ENCODE peak calls at places on chromosome 14, in five cellular contexts. S, C, X, N and G are unnamed samples.

GRCh38 chr14:55094630-55095157 is 34.4 kb upstream of the LGALS3 start:
- DNase-seq in S (no peak), C (no peak), X (no peak), N (no peak), G (no peak)

GRCh38 chr14:61406670-61407069 is 85.3 kb downstream of the PRKCH start:
- DNase-seq in S (no peak), C (no peak), X (no peak), N (no peak), G (no peak)

GRCh38 chr14:85991156-85991555 is 461.2 kb downstream of the FLRT2 start:
- DNase-seq in S (no peak), C (no peak), X (no peak), N (peak), G (no peak)

GRCh38 chr14:57559561-57559960 is 65.9 kb upstream of the CCDC198 start:
- DNase-seq in S (no peak), C (no peak), X (no peak), N (no peak), G (no peak)

GRCh38 chr14:70416322-70416716 is 571 bp downstream of the SYNJ2BP start:
- DNase-seq in S (peak), C (no peak), X (peak), N (peak), G (no peak)

GRCh38 chr14:75476274-75476995 is 45.8 kb upstream of the BATF start:
- DNase-seq in S (peak), C (peak), X (peak), N (peak), G (peak)

GRCh38 chr14:24098229-24098926 is 4.3 kb downstream of the PCK2 start:
- DNase-seq in S (no peak), C (no peak), X (no peak), N (no peak), G (no peak)

GRCh38 chr14:26293909-26294308 is 303.9 kb downstream of the NOVA1 start:
- DNase-seq in S (no peak), C (no peak), X (no peak), N (no peak), G (no peak)

GRCh38 chr14:20614038-20614840 is 23.1 kb upstream of the RNASE12 start:
- DNase-seq in S (peak), C (no peak), X (no peak), N (no peak), G (no peak)

GRCh38 chr14:59465570-59466150 is 480 bp upstream of the GPR135 start:
- DNase-seq in S (no peak), C (no peak), X (no peak), N (no peak), G (no peak)
- H3K4me3 ChIP-seq in S (no peak), C (peak), X (peak), N (no peak), G (peak)

GRCh38 chr14:92922155-92922735 is 705 bp upstream of the CHGA start:
- DNase-seq in S (no peak), C (no peak), X (no peak), N (no peak), G (no peak)

GRCh38 chr14:92923744-92924103 is 774 bp downstream of the CHGA start:
- DNase-seq in S (no peak), C (no peak), X (no peak), N (no peak), G (no peak)

GRCh38 chr14:92924247-92924646 is 1.3 kb downstream of the CHGA start:
- DNase-seq in S (no peak), C (no peak), X (peak), N (no peak), G (no peak)

GRCh38 chr14:92925446-92925845 is 2.5 kb downstream of the CHGA start:
- DNase-seq in S (no peak), C (no peak), X (no peak), N (no peak), G (no peak)

DNA sequence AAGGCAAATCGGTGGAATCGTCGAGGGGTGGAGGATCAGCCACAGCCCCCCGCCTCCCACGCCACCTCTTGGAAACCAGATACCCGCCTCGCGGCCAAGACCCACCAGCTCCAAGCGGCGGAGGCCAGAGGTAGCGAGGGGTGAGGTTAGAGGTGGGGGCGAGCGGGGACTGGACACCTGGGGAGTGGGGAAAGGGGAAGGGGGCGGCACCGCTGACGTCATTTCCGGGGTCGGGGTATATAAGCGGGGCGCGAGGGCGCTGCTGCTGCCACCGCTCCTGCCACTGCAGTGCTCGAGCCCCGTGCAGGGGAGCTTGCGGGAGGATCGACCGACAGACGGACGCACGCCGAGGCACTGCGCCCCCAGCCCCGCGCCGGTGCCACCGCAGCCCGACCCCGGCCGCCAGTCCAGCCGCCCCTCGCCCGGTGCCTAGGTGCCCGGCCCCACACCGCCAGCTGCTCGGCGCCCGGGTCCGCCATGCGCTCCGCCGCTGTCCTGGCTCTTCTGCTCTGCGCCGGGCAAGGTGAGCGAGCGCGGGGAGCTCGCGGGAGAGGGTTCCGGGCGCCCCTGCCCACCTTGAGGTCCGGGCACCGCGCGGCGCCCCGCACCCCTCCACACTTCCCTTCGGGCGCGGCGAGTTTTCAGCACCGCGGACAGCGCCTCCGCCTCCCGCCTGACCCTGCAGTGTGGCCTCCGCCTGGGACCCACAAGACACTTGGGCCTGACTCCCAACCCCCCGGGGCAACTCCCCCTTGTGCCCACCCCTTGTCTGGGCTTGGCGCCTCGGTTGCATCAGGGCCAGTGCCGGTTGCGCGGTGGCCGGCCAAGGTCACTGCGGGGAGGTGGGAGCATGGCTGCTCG is at the start of gene CHGA:
- DNase-seq in S (peak), C (peak), X (peak), N (peak), G (peak)
- H3K4me3 ChIP-seq in S (no peak), C (no peak), X (peak), N (no peak), G (no peak)

GRCh38 chr14:90604356-90604755 is 207.5 kb downstream of the CALM1 start:
- DNase-seq in S (no peak), C (no peak), X (no peak), N (no peak), G (no peak)
- H3K4me3 ChIP-seq in S (no peak), C (no peak), X (no peak), N (no peak), G (no peak)

DNA sequence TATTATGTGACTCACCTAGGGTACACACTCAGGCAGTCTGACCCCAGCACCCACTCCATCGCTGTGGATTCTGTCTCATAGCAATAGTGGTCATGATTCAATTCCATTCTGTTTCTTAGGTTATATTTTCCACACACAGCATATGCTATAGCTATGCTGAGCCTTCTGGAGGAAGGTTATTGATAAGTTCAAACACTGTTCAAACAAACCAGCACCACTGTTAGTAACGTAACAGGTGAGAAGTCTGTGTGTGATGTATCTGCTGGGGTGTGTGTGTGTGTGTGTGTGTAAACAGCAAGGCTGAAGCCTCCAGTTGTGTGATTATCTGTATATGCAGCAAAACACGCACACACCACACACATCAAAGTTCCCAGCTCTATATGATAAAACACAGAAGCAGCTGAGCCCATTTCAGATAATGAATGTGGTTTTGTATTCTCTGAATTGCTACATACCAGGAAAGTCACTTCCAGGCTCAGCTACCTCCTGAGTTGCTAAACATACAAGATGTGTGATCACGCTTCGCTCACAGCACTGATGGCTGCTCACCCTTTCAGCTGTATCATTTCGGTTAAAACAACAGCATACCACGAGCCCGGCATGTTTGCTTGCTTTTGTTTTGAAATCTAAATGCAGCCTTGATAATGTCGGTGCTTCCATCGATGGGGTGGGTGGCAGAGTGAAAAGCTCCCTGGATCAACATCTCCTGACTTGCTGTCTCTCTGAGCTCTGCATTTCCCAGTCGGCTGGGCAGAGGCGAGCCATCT is 6.8 kb upstream of the SYNE3 start:
- DNase-seq in S (peak), C (no peak), X (no peak), N (no peak), G (no peak)
- H3K4me3 ChIP-seq in S (no peak), C (no peak), X (no peak), N (no peak), G (no peak)